ENCODE peak calls at places on chromosomes 12 and 14, in seven cellular contexts. H is neural crest cell, M is AG20443, J is GM12891, R is NCI-H1105 treated with DMSO at 0.1 percent for 48 hours, Y is mesendoderm, K is ELF-1. L is an unnamed sample.

GRCh38 chr14:73774244-73774575 is 60.0 kb upstream of the PNMA1 start:
- DNase-seq in M (no peak), Y (no peak), K (no peak), J (no peak), H (no peak), R (no peak), L (no peak)

GRCh38 chr12:109761631-109761950 is 48.0 kb downstream of the FAM222A start:
- DNase-seq in R (no peak), K (no peak), J (no peak), Y (no peak), M (no peak), H (no peak), L (no peak)

GRCh38 chr12:3097186-3097804 is 20.1 kb downstream of the TSPAN9 start:
- DNase-seq in R (peak; percentile 58), M (no peak), Y (peak; percentile 59), K (no peak), H (no peak), J (no peak), L (no peak)

GRCh38 chr14:78173266-78174001 is 3.3 kb downstream of the NRXN3 start:
- DNase-seq in J (no peak), Y (no peak), M (no peak), K (no peak), R (no peak), H (no peak), L (no peak)

GRCh38 chr12:130764073-130764472 is 48.0 kb upstream of the RIMBP2 start:
- DNase-seq in Y (peak; percentile 68), H (no peak), K (no peak), M (no peak), J (no peak), R (no peak), L (no peak)

GRCh38 chr14:69654109-69654508 is 42.7 kb downstream of the SUSD6 start:
- DNase-seq in R (no peak), H (no peak), M (no peak), K (no peak), Y (no peak), J (no peak), L (no peak)

GRCh38 chr14:65958664-65959562 is 527.3 kb upstream of the CCDC196 start:
- DNase-seq in Y (peak; percentile 71), M (peak; percentile 55), K (no peak), H (no peak), J (peak; percentile 18), R (peak; percentile 65), L (peak; percentile 17)

GRCh38 chr14:52895000-52895399 is 55.9 kb downstream of the FERMT2 start:
- DNase-seq in H (no peak), Y (no peak), M (no peak), R (no peak), J (no peak), K (no peak), L (no peak)

GRCh38 chr14:52363001-52363704 is 49.0 kb downstream of the PTGER2 start:
- DNase-seq in J (no peak), Y (no peak), M (no peak), R (no peak), K (no peak), H (no peak), L (no peak)

GRCh38 chr12:103783744-103784664 is 57.0 kb downstream of the NT5DC3 start:
- DNase-seq in Y (no peak), J (no peak), K (no peak), R (no peak), M (no peak), H (no peak), L (no peak)

GRCh38 chr12:104494137-104494815 is 37.5 kb downstream of the CHST11 start:
- DNase-seq in H (no peak), R (no peak), K (no peak), J (no peak), M (peak; percentile 35), Y (no peak), L (no peak)

GRCh38 chr12:79275631-79276030 is 411.1 kb downstream of the SYT1 start:
- DNase-seq in J (no peak), K (no peak), H (no peak), R (no peak), M (no peak), Y (peak; percentile 9), L (no peak)

GRCh38 chr12:12008931-12009611 is 61.7 kb upstream of the BCL2L14 start:
- DNase-seq in H (no peak), Y (peak; percentile 92), K (peak; percentile 90), R (peak; percentile 83), J (no peak), M (peak; percentile 64), L (no peak)

GRCh38 chr14:68794856-68795601 is 2.2 kb upstream of the ZFP36L1 start:
- DNase-seq in K (peak; percentile 70), M (peak; percentile 80), Y (peak; percentile 78), J (no peak), H (no peak), R (peak; percentile 11), L (no peak)

GRCh38 chr12:95605087-95605486 is 53.8 kb upstream of the USP44 start:
- DNase-seq in Y (peak; percentile 53), M (peak; percentile 20), R (no peak), H (no peak), K (no peak), J (no peak), L (no peak)

GRCh38 chr12:47797432-47797831 is 22.3 kb downstream of the HDAC7 start:
- DNase-seq in R (no peak), K (peak; percentile 73), H (no peak), J (peak; percentile 90), Y (peak; percentile 48), M (no peak), L (peak; percentile 59)

GRCh38 chr12:57522887-57523705 is 472 bp downstream of the MBD6 start:
- DNase-seq in R (no peak), Y (peak; percentile 82), J (no peak), M (no peak), K (peak; percentile 50), H (peak; percentile 31), L (no peak)

GRCh38 chr12:92905811-92906554 is 23.1 kb downstream of the EEA1 start:
- DNase-seq in J (no peak), K (no peak), M (no peak), Y (no peak), R (no peak), H (no peak), L (no peak)

L was measured in GM18507.